ENCODE peak calls at places on chromosomes 1 and 21, in four cellular contexts. X is NCI-H146, E is neural progenitor cell, I is globus pallidus. Q is an unnamed sample.

GRCh38 chr21:36861595-36861883 is 104.9 kb downstream of the HLCS start:
- DNase-seq in X (no peak), E (no peak), I (no peak), Q (no peak)

GRCh38 chr1:173117108-173117633 is 66.4 kb upstream of the TNFSF18 start:
- DNase-seq in X (no peak), E (no peak), I (peak; percentile 37), Q (no peak)

GRCh38 chr1:77514871-77515776 is 167.3 kb downstream of the ZZZ3 start:
- DNase-seq in X (no peak), E (peak; percentile 65), I (peak; percentile 85), Q (peak; percentile 54)

GRCh38 chr1:155964193-155964592 is 14.2 kb downstream of the ARHGEF2 start:
- DNase-seq in X (no peak), E (no peak), I (no peak), Q (no peak)

GRCh38 chr1:215651867-215652266 is 84.8 kb downstream of the KCTD3 start:
- DNase-seq in X (no peak), E (no peak), I (no peak), Q (peak; percentile 88)

GRCh38 chr1:192235127-192235526 is 76.9 kb downstream of the RGS18 start:
- DNase-seq in X (no peak), E (no peak), I (no peak), Q (no peak)

GRCh38 chr1:209860293-209860881 is 32.6 kb downstream of the UTP25 start:
- DNase-seq in X (peak; percentile 88), E (peak; percentile 94), I (peak; percentile 89), Q (peak; percentile 53)

GRCh38 chr21:45487161-45487806 is 55.0 kb downstream of the SLC19A1 start:
- DNase-seq in X (no peak), E (no peak), I (no peak), Q (no peak)

GRCh38 chr1:156826596-156826995 is 9.9 kb upstream of the SH2D2A start:
- DNase-seq in X (no peak), E (no peak), I (no peak), Q (no peak)

GRCh38 chr1:214332950-214333798 is 52.2 kb downstream of the SMYD2 start:
- DNase-seq in X (peak; percentile 7), E (peak; percentile 56), I (peak; percentile 29), Q (peak; percentile 19)

GRCh38 chr21:41169258-41169576 is 1.3 kb downstream of the BACE2 start:
- DNase-seq in X (no peak), E (no peak), I (no peak), Q (no peak)

GRCh38 chr1:227787513-227788278 is 27.8 kb upstream of the PRSS38 start:
- DNase-seq in X (peak; percentile 99), E (peak; percentile 95), I (peak; percentile 59), Q (peak; percentile 74)

GRCh38 chr1:245906207-245906606 is 600.9 kb downstream of the SMYD3 start:
- DNase-seq in X (no peak), E (no peak), I (no peak), Q (peak; percentile 82)

GRCh38 chr1:31551206-31551605 is 25.1 kb upstream of the TINAGL1 start:
- DNase-seq in X (no peak), E (no peak), I (no peak), Q (no peak)

GRCh38 chr21:36966846-36967657 is 583 bp upstream of the HLCS start:
- DNase-seq in X (peak; percentile 71), E (no peak), I (peak; percentile 29), Q (peak; percentile 70)

GRCh38 chr1:54805466-54805865 is 4.3 kb upstream of the TTC22 start:
- DNase-seq in X (no peak), E (no peak), I (no peak), Q (no peak)

GRCh38 chr21:45536301-45537081 is 5.7 kb downstream of the SLC19A1 start:
- DNase-seq in X (no peak), E (peak; percentile 49), I (no peak), Q (no peak)

GRCh38 chr1:32716312-32717126 is 13.9 kb upstream of the SYNC start:
- DNase-seq in X (peak; percentile 95), E (peak; percentile 86), I (no peak), Q (peak; percentile 98)

GRCh38 chr21:27759091-27759659 is 792.3 kb upstream of the ADAMTS5 start:
- DNase-seq in X (no peak), E (peak; percentile 57), I (peak; percentile 44), Q (peak; percentile 19)

GRCh38 chr1:36786425-36786824 is 247.9 kb downstream of the GRIK3 start:
- DNase-seq in X (no peak), E (no peak), I (no peak), Q (no peak)

GRCh38 chr1:39907532-39908453 is 6.1 kb upstream of the MYCL start:
- DNase-seq in X (no peak), E (no peak), I (peak; percentile 28), Q (no peak)

GRCh38 chr1:183024352-183025337 is 1.4 kb downstream of the LAMC1 start:
- DNase-seq in X (peak; percentile 8), E (peak; percentile 38), I (no peak), Q (peak; percentile 54)

GRCh38 chr1:210536263-210536961 is 207.7 kb downstream of the HHAT start:
- DNase-seq in X (peak; percentile 28), E (peak; percentile 59), I (peak; percentile 20), Q (no peak)

GRCh38 chr1:202831906-202832305 is 21.2 kb downstream of the PCAT6 start:
- DNase-seq in X (no peak), E (no peak), I (no peak), Q (no peak)

GRCh38 chr1:223258751-223259177 is 105.2 kb downstream of the SUSD4 start:
- DNase-seq in X (no peak), E (no peak), I (no peak), Q (no peak)

GRCh38 chr21:39014751-39015150 is 168.5 kb downstream of the PSMG1 start:
- DNase-seq in X (no peak), E (no peak), I (no peak), Q (no peak)

GRCh38 chr1:204341380-204341779 is 18.3 kb downstream of the PLEKHA6 start:
- DNase-seq in X (peak; percentile 94), E (no peak), I (no peak), Q (peak; percentile 77)

GRCh38 chr1:82830695-82831380 is 1030.1 kb downstream of the ADGRL2 start:
- DNase-seq in X (no peak), E (no peak), I (no peak), Q (no peak)

GRCh38 chr1:193558491-193559028 is 372.1 kb upstream of the B3GALT2 start:
- DNase-seq in X (no peak), E (no peak), I (no peak), Q (no peak)

GRCh38 chr1:54186056-54186455 is 13.8 kb downstream of the CYB5RL start:
- DNase-seq in X (no peak), E (no peak), I (no peak), Q (no peak)

GRCh38 chr1:51516639-51517158 is 2.4 kb downstream of the EPS15 start:
- DNase-seq in X (no peak), E (no peak), I (peak; percentile 34), Q (no peak)

GRCh38 chr1:113223546-113223945 is 150.5 kb downstream of the LRIG2 start:
- DNase-seq in X (no peak), E (no peak), I (no peak), Q (no peak)

Q was measured in NCI-H526.